ENCODE peak calls at places on chromosomes 12 and 14, in six cellular contexts. One of them, this sample, is unnamed. For H3K4me1, the result is how much of the 10 kb centered on the place peaks cover.

GRCh38 chr14:61460853-61461611 is 139.7 kb downstream of the PRKCH start:
- DNase-seq in Panc1: no peak
- DNase-seq in thoracic aorta: no peak
- DNase-seq in CD8-positive, alpha-beta T cell: peak
- DNase-seq in endodermal cell: no peak
- DNase-seq in HepG2: peak
- DNase-seq in this sample: no peak

GRCh38 chr12:127562781-127563180 is 704.2 kb upstream of the TMEM132C start:
- DNase-seq in Panc1: no peak
- DNase-seq in thoracic aorta: no peak
- DNase-seq in CD8-positive, alpha-beta T cell: no peak
- DNase-seq in endodermal cell: no peak
- DNase-seq in HepG2: no peak
- DNase-seq in this sample: no peak

GRCh38 chr12:67394600-67394999 is 125.4 kb downstream of the CAND1 start:
- DNase-seq in Panc1: no peak
- DNase-seq in thoracic aorta: peak
- DNase-seq in CD8-positive, alpha-beta T cell: no peak
- DNase-seq in endodermal cell: peak
- DNase-seq in HepG2: no peak
- DNase-seq in this sample: no peak

GRCh38 chr12:124020398-124021024 is 47.5 kb downstream of the ZNF664 start:
- DNase-seq in Panc1: no peak
- DNase-seq in thoracic aorta: no peak
- DNase-seq in CD8-positive, alpha-beta T cell: no peak
- DNase-seq in endodermal cell: no peak
- DNase-seq in HepG2: no peak
- DNase-seq in this sample: no peak

GRCh38 chr12:71871116-71871515 is 31.6 kb downstream of the TBC1D15 start:
- DNase-seq in Panc1: no peak
- DNase-seq in thoracic aorta: no peak
- DNase-seq in CD8-positive, alpha-beta T cell: no peak
- DNase-seq in endodermal cell: no peak
- DNase-seq in HepG2: no peak
- DNase-seq in this sample: no peak

GRCh38 chr12:113418213-113418879 is 3.8 kb upstream of the SDSL start:
- DNase-seq in Panc1: no peak
- DNase-seq in thoracic aorta: no peak
- DNase-seq in CD8-positive, alpha-beta T cell: no peak
- DNase-seq in endodermal cell: peak
- DNase-seq in HepG2: peak
- DNase-seq in this sample: peak

GRCh38 chr14:61813101-61813596 is 50.9 kb downstream of the SNAPC1 start:
- DNase-seq in Panc1: no peak
- DNase-seq in thoracic aorta: no peak
- DNase-seq in CD8-positive, alpha-beta T cell: no peak
- DNase-seq in endodermal cell: no peak
- DNase-seq in HepG2: no peak
- DNase-seq in this sample: no peak

GRCh38 chr12:8784464-8784863 is 38.0 kb upstream of the A2ML1 start:
- DNase-seq in Panc1: no peak
- DNase-seq in thoracic aorta: no peak
- DNase-seq in CD8-positive, alpha-beta T cell: no peak
- DNase-seq in endodermal cell: peak
- DNase-seq in HepG2: no peak
- DNase-seq in this sample: no peak

GRCh38 chr12:81207173-81207572 is 129.3 kb downstream of the ACSS3 start:
- DNase-seq in Panc1: no peak
- DNase-seq in thoracic aorta: no peak
- DNase-seq in CD8-positive, alpha-beta T cell: no peak
- DNase-seq in endodermal cell: no peak
- DNase-seq in HepG2: no peak
- DNase-seq in this sample: no peak

GRCh38 chr14:51131516-51131915 is 36.6 kb upstream of the TRIM9 start:
- DNase-seq in Panc1: no peak
- DNase-seq in thoracic aorta: no peak
- DNase-seq in CD8-positive, alpha-beta T cell: no peak
- DNase-seq in endodermal cell: peak
- DNase-seq in HepG2: no peak
- DNase-seq in this sample: no peak

GRCh38 chr12:71214511-71215285 is 56.9 kb upstream of the TSPAN8 start:
- DNase-seq in Panc1: no peak
- DNase-seq in thoracic aorta: no peak
- DNase-seq in CD8-positive, alpha-beta T cell: no peak
- DNase-seq in endodermal cell: peak
- DNase-seq in HepG2: peak
- DNase-seq in this sample: peak

GRCh38 chr12:13238204-13238603 is 41.7 kb downstream of the EMP1 start:
- DNase-seq in Panc1: no peak
- DNase-seq in thoracic aorta: no peak
- DNase-seq in CD8-positive, alpha-beta T cell: no peak
- DNase-seq in endodermal cell: peak
- DNase-seq in HepG2: no peak
- DNase-seq in this sample: no peak

GRCh38 chr14:34843011-34843554 is 32.1 kb downstream of the BAZ1A start:
- DNase-seq in Panc1: no peak
- DNase-seq in thoracic aorta: no peak
- DNase-seq in CD8-positive, alpha-beta T cell: no peak
- DNase-seq in endodermal cell: peak
- DNase-seq in HepG2: peak
- DNase-seq in this sample: no peak

GRCh38 chr14:89773151-89773550 is 181.4 kb downstream of the EFCAB11 start:
- DNase-seq in Panc1: no peak
- DNase-seq in thoracic aorta: no peak
- DNase-seq in CD8-positive, alpha-beta T cell: no peak
- DNase-seq in endodermal cell: peak
- DNase-seq in HepG2: no peak
- DNase-seq in this sample: no peak

GRCh38 chr12:30515351-30515750 is 180.3 kb downstream of the IPO8 start:
- DNase-seq in Panc1: no peak
- DNase-seq in thoracic aorta: no peak
- DNase-seq in CD8-positive, alpha-beta T cell: no peak
- DNase-seq in endodermal cell: no peak
- DNase-seq in HepG2: peak
- DNase-seq in this sample: peak

GRCh38 chr12:13278249-13278787 is 81.8 kb downstream of the EMP1 start:
- DNase-seq in Panc1: no peak
- DNase-seq in thoracic aorta: no peak
- DNase-seq in CD8-positive, alpha-beta T cell: peak
- DNase-seq in endodermal cell: peak
- DNase-seq in HepG2: peak
- DNase-seq in this sample: peak

GRCh38 chr12:53299454-53300180 is at the start of gene MYG1:
- DNase-seq in Panc1: peak
- DNase-seq in thoracic aorta: peak
- DNase-seq in CD8-positive, alpha-beta T cell: peak
- DNase-seq in endodermal cell: peak
- DNase-seq in HepG2: peak
- DNase-seq in this sample: peak

GRCh38 chr12:79274571-79275064 is 410.0 kb downstream of the SYT1 start:
- DNase-seq in Panc1: no peak
- DNase-seq in thoracic aorta: no peak
- DNase-seq in CD8-positive, alpha-beta T cell: no peak
- DNase-seq in endodermal cell: peak
- DNase-seq in HepG2: no peak
- DNase-seq in this sample: no peak

GRCh38 chr14:79333198-79333546 is 878.1 kb downstream of the DIO2 start:
- DNase-seq in Panc1: no peak
- DNase-seq in thoracic aorta: no peak
- DNase-seq in CD8-positive, alpha-beta T cell: no peak
- DNase-seq in endodermal cell: no peak
- DNase-seq in HepG2: no peak
- DNase-seq in this sample: no peak

GRCh38 chr14:72776701-72777255 is 117.1 kb downstream of the DPF3 start:
- DNase-seq in Panc1: no peak
- DNase-seq in thoracic aorta: no peak
- DNase-seq in CD8-positive, alpha-beta T cell: no peak
- DNase-seq in endodermal cell: peak
- DNase-seq in HepG2: peak
- DNase-seq in this sample: peak
- H3K4me1 ChIP-seq in Panc1: under half
- H3K4me1 ChIP-seq in thoracic aorta: under half
- H3K4me1 ChIP-seq in CD8-positive, alpha-beta T cell: under half
- H3K4me1 ChIP-seq in endodermal cell: under half
- H3K4me1 ChIP-seq in HepG2: half or more
- H3K4me1 ChIP-seq in this sample: under half

GRCh38 chr14:104604461-104605449 is at the start of gene TMEM179:
- DNase-seq in Panc1: no peak
- DNase-seq in thoracic aorta: no peak
- DNase-seq in CD8-positive, alpha-beta T cell: no peak
- DNase-seq in endodermal cell: peak
- DNase-seq in HepG2: peak
- DNase-seq in this sample: peak
- H3K4me3 ChIP-seq in Panc1: peak
- H3K4me3 ChIP-seq in thoracic aorta: peak
- H3K4me3 ChIP-seq in CD8-positive, alpha-beta T cell: no peak
- H3K4me3 ChIP-seq in endodermal cell: peak
- H3K4me3 ChIP-seq in HepG2: no peak
- H3K4me3 ChIP-seq in this sample: no peak

DNA sequence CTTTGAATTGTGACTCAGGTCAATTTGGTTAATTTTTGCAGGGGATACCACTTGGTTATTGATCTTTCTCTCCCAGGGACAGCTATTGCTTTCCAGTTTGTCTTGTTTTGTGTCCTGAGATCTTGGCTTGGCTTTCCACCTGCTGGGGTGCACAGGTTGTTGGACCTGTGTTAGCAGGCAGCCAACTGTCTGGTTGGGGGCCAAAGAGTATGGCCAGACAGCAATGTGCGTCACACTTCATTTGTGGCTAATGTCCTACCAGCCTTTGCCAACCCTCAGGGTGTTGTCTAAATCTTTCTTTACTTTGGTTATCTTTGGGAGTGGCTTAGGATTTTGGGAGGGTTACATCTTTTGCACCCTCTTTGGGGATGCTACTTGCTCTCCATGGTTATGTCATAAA is 494.9 kb upstream of the ATP2B1 start:
- DNase-seq in Panc1: no peak
- DNase-seq in thoracic aorta: no peak
- DNase-seq in CD8-positive, alpha-beta T cell: no peak
- DNase-seq in endodermal cell: no peak
- DNase-seq in HepG2: no peak
- DNase-seq in this sample: no peak
- H3K4me1 ChIP-seq in Panc1: under half
- H3K4me1 ChIP-seq in thoracic aorta: under half
- H3K4me1 ChIP-seq in CD8-positive, alpha-beta T cell: under half
- H3K4me1 ChIP-seq in endodermal cell: under half
- H3K4me1 ChIP-seq in HepG2: under half
- H3K4me1 ChIP-seq in this sample: under half

GRCh38 chr14:103108749-103109207 is 14.3 kb downstream of the EXOC3L4 start:
- DNase-seq in Panc1: no peak
- DNase-seq in thoracic aorta: no peak
- DNase-seq in CD8-positive, alpha-beta T cell: no peak
- DNase-seq in endodermal cell: peak
- DNase-seq in HepG2: no peak
- DNase-seq in this sample: no peak

GRCh38 chr14:103105580-103106168 is 11.1 kb downstream of the EXOC3L4 start:
- DNase-seq in Panc1: no peak
- DNase-seq in thoracic aorta: no peak
- DNase-seq in CD8-positive, alpha-beta T cell: no peak
- DNase-seq in endodermal cell: peak
- DNase-seq in HepG2: no peak
- DNase-seq in this sample: no peak

GRCh38 chr14:103109789-103110415 is 13.4 kb upstream of the TNFAIP2 start:
- DNase-seq in Panc1: no peak
- DNase-seq in thoracic aorta: no peak
- DNase-seq in CD8-positive, alpha-beta T cell: no peak
- DNase-seq in endodermal cell: peak
- DNase-seq in HepG2: peak
- DNase-seq in this sample: no peak

GRCh38 chr14:103107941-103108748 is 13.6 kb downstream of the EXOC3L4 start:
- DNase-seq in Panc1: no peak
- DNase-seq in thoracic aorta: no peak
- DNase-seq in CD8-positive, alpha-beta T cell: no peak
- DNase-seq in endodermal cell: peak
- DNase-seq in HepG2: no peak
- DNase-seq in this sample: no peak

GRCh38 chr14:103107455-103107854 is 12.9 kb downstream of the EXOC3L4 start:
- DNase-seq in Panc1: no peak
- DNase-seq in thoracic aorta: no peak
- DNase-seq in CD8-positive, alpha-beta T cell: no peak
- DNase-seq in endodermal cell: no peak
- DNase-seq in HepG2: no peak
- DNase-seq in this sample: no peak
- H3K4me3 ChIP-seq in Panc1: no peak
- H3K4me3 ChIP-seq in thoracic aorta: no peak
- H3K4me3 ChIP-seq in CD8-positive, alpha-beta T cell: no peak
- H3K4me3 ChIP-seq in endodermal cell: no peak
- H3K4me3 ChIP-seq in HepG2: no peak
- H3K4me3 ChIP-seq in this sample: no peak

DNA sequence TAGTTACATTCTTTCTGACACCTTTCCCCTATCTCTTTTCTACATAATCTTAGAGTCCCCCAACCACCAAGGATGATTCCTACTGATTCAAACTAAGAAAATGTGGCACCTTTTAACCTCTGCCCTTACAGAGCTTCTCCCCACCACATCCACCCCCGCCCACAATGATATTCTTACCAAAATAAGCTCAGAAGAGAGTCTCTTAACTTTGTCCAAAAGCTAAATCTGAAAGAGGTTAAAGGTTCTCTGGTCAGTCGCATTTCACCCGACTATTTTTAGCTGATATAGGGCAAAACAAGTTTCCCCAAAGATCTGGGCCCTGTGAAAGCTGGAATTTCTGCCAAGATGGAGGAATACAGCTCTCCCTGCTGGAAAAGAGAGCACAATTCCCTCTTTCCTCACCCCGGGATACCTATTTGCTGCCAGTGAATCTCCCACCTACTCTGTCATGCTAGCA is 128.6 kb downstream of the ZFP36L1 start:
- DNase-seq in Panc1: no peak
- DNase-seq in thoracic aorta: no peak
- DNase-seq in CD8-positive, alpha-beta T cell: peak
- DNase-seq in endodermal cell: no peak
- DNase-seq in HepG2: no peak
- DNase-seq in this sample: no peak
- H3K4me1 ChIP-seq in Panc1: under half
- H3K4me1 ChIP-seq in thoracic aorta: half or more
- H3K4me1 ChIP-seq in CD8-positive, alpha-beta T cell: under half
- H3K4me1 ChIP-seq in endodermal cell: under half
- H3K4me1 ChIP-seq in HepG2: under half
- H3K4me1 ChIP-seq in this sample: under half

DNA sequence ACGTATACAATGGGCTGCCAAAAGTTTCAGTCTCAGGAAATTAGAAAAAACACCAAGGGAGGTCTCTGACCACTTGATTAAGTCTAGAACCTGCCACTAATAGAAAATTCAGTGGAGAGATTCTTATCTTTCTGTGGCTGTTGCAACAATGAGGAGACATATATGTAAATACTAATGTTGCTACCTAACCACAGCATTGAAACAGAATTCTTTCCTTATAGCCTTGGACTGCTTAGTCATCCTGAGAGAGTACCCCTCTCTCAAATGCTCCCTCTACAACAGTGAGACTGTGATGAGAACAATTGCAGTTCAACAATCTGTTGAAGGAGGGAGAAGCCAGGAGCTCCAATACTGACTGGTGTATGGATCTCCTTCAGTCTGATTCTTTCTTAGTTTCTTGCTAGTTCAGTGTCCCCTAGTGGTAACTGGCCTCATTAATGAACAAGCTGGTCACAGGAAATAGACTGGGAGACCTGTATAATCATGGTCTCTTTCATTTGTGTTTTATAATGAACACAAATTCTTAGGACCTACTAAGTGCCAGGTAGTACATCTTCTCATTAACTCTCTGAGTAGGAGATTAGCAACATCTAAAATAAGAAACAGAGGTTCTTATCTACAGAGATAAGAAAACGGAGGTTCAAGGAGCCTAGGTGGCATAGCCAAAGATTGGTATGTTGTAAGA is 164.5 kb downstream of the SLC38A4 start:
- DNase-seq in Panc1: peak
- DNase-seq in thoracic aorta: no peak
- DNase-seq in CD8-positive, alpha-beta T cell: no peak
- DNase-seq in endodermal cell: peak
- DNase-seq in HepG2: peak
- DNase-seq in this sample: peak
- H3K4me3 ChIP-seq in Panc1: no peak
- H3K4me3 ChIP-seq in thoracic aorta: peak
- H3K4me3 ChIP-seq in CD8-positive, alpha-beta T cell: no peak
- H3K4me3 ChIP-seq in endodermal cell: no peak
- H3K4me3 ChIP-seq in HepG2: no peak
- H3K4me3 ChIP-seq in this sample: no peak